ENCODE peak calls at places on chromosomes 7 and 10, in eight cellular contexts. U is suprapubic skin, L is heart left ventricle, Z is HepG2, X is transverse colon, I is A549, T is sigmoid colon, A is ovary. E is an unnamed sample.
A peak's percentile ranks its signal among the peaks of the same experiment; 100 is the strongest.

GRCh38 chr7:116863168-116863670 is 832 bp downstream of the CAPZA2 start:
- DNase-seq in I (peak; percentile 28), X (peak; percentile 23), L (no peak), Z (peak; percentile 19), T (no peak), A (peak; percentile 41), U (no peak), E (peak; percentile 43)

GRCh38 chr7:121945066-121945848 is 72.3 kb downstream of the PTPRZ1 start:
- DNase-seq in I (no peak), T (no peak), Z (no peak), U (no peak), X (no peak), L (no peak), A (no peak), E (no peak)

GRCh38 chr7:82110146-82110823 is 333.3 kb downstream of the CACNA2D1 start:
- DNase-seq in I (no peak), X (no peak), L (no peak), A (no peak), T (no peak), Z (no peak), U (no peak), E (no peak)

GRCh38 chr7:1695800-1696454 is 25.9 kb downstream of the ELFN1 start:
- DNase-seq in X (no peak), A (peak; percentile 5), Z (no peak), T (no peak), L (peak; percentile 4), U (no peak), I (no peak), E (no peak)

GRCh38 chr10:133357293-133358151 is at the start of gene FUOM:
- DNase-seq in U (no peak), X (peak; percentile 58), A (peak; percentile 73), L (peak; percentile 72), I (peak; percentile 67), Z (peak; percentile 79), T (no peak), E (peak; percentile 45)

GRCh38 chr10:33477291-33478088 is 143.0 kb upstream of the NRP1 start:
- DNase-seq in Z (no peak), X (no peak), T (no peak), U (no peak), A (no peak), I (no peak), L (no peak), E (no peak)

GRCh38 chr7:140029072-140029471 is 33.7 kb downstream of the PARP12 start:
- DNase-seq in A (no peak), U (no peak), I (no peak), T (no peak), L (no peak), X (no peak), Z (no peak), E (no peak)

GRCh38 chr7:70542750-70543376 is 589.1 kb upstream of the GALNT17 start:
- DNase-seq in L (no peak), Z (no peak), T (no peak), U (no peak), A (no peak), I (no peak), X (peak; percentile 11), E (no peak)

GRCh38 chr10:87712913-87713616 is 53.4 kb downstream of the PAPSS2 start:
- DNase-seq in Z (no peak), T (no peak), L (no peak), X (no peak), A (no peak), I (no peak), U (no peak), E (no peak)

GRCh38 chr10:128739937-128740336 is 613.7 kb upstream of the MKI67 start:
- DNase-seq in A (no peak), U (no peak), Z (no peak), T (no peak), I (no peak), X (no peak), L (no peak), E (no peak)

GRCh38 chr7:119664601-119665000 is 608.4 kb upstream of the KCND2 start:
- DNase-seq in Z (no peak), X (no peak), U (no peak), T (no peak), A (no peak), I (no peak), L (no peak), E (no peak)

GRCh38 chr10:80204801-80205477 is 398 bp downstream of the ANXA11 start:
- DNase-seq in U (peak; percentile 76), A (peak; percentile 60), Z (no peak), L (peak; percentile 44), I (no peak), T (peak; percentile 66), X (peak; percentile 47), E (no peak)

GRCh38 chr10:109941193-109941872 is 18.0 kb upstream of the XPNPEP1 start:
- DNase-seq in U (no peak), A (no peak), X (no peak), L (no peak), Z (no peak), T (no peak), I (no peak), E (no peak)

GRCh38 chr7:101121996-101122932 is 4.6 kb upstream of the SERPINE1 start:
- DNase-seq in U (peak; percentile 84), Z (peak; percentile 93), X (peak; percentile 65), A (peak; percentile 83), L (peak; percentile 92), I (peak; percentile 89), T (peak; percentile 91), E (peak; percentile 86)
- TF ChIP-seq POLR2A in U (no peak), Z (peak; percentile 87), X (peak; percentile 35), A (peak; percentile 62), L (no peak), I (peak; percentile 17), T (peak; percentile 19), E (peak; percentile 63)

DNA sequence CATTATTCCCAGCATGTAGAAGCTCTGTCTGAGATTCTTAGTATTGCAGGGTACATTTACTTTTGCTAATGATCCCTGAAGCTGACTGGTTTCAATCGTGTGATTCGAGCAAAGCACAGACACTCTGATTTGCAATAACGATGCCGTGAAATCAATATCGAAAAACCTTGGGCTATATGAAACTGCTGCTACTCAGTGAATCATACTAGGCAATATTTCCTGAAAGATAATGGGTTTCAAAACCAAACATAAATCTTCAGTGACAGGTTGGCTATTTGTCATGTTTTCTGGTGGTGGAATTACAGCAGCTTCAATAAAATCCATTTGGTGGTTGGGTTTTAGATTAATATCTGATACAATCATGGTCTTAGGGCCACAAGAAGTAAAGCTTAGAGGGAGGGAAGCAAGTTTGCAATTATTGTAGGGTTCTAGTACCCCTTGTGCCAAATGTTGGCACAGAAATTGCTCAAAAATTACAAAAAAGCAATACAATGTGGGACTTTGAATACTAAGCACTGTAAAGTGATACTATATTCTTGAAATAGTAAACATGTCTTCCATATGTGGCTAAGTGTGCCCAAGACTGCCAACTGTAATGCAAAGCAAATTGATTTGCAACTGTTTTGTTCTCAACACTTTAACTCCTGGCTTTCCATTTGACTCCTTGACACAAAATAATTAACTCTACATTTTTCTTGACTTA is 112.4 kb upstream of the JAZF1 start:
- DNase-seq in X (no peak), L (no peak), I (no peak), A (no peak), U (no peak), Z (no peak), T (no peak), E (no peak)
- H3K4me3 ChIP-seq in X (no peak overlapping the region), L (no peak overlapping the region), I (no peak overlapping the region), A (no peak overlapping the region), U (no peak overlapping the region), Z (no peak overlapping the region), T (no peak overlapping the region), E (no peak overlapping the region)

DNA sequence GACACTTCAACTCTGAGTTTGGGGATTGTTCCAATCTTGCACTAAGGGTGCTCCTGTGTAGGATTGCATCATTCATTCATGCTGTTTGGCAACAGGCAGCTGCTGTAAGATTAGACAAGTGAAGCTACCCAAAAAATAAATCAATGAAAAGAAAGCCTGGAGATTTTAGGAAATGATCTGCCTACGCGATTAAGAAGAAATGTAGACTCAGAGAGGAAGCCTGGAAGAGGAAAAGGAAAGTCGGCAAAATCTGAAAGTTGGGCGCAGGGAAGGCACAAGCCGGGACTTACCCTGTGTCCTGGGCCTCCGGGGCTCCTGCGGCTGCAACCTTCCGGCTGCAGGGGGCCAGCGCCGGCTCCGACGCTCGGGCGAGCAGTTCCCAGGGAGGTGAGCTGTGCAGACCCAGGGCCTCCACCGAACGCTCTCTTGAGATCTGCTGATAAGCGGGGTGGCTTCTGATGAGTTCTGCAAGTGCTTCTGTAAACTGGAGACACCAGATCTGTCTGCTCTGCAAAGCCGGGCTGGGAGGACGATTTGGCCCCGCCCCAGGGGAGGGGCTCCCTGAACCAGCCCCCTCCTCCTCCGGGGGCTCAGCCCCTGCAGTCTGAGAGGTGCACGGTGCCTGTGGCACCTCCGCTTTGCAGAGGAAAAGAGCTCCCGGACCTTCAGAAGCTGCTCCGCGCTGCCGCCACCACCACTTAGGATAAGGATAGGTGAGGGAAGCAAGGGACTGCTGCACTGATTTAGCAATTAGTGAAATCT is 17.4 kb downstream of the PSPH start:
- DNase-seq in I (peak; percentile 75), A (peak; percentile 55), U (no peak), T (peak; percentile 69), Z (peak; percentile 88), L (peak; percentile 56), X (peak; percentile 70), E (peak; percentile 74)
- TF ChIP-seq CTCF in I (peak; percentile 6), A (no peak), U (no peak), T (peak; percentile 31), Z (peak; percentile 34), L (peak; percentile 23), X (no peak), E (no peak)

GRCh38 chr10:44862917-44863316 is 48.2 kb upstream of the TMEM72 start:
- DNase-seq in T (no peak), X (no peak), U (no peak), L (no peak), A (no peak), I (no peak), Z (no peak), E (no peak)

GRCh38 chr10:44865289-44865671 is 45.9 kb upstream of the TMEM72 start:
- DNase-seq in U (peak; percentile 77), T (peak; percentile 78), A (no peak), X (no peak), I (peak; percentile 11), L (peak; percentile 36), Z (no peak), E (no peak)

GRCh38 chr10:44863344-44864041 is 47.6 kb upstream of the TMEM72 start:
- DNase-seq in Z (no peak), I (no peak), T (no peak), A (no peak), X (no peak), U (no peak), L (no peak), E (no peak)

GRCh38 chr10:44864042-44864436 is 47.1 kb upstream of the TMEM72 start:
- DNase-seq in X (peak; percentile 32), Z (no peak), L (peak; percentile 49), T (no peak), U (no peak), I (no peak), A (peak; percentile 57), E (peak; percentile 30)

DNA sequence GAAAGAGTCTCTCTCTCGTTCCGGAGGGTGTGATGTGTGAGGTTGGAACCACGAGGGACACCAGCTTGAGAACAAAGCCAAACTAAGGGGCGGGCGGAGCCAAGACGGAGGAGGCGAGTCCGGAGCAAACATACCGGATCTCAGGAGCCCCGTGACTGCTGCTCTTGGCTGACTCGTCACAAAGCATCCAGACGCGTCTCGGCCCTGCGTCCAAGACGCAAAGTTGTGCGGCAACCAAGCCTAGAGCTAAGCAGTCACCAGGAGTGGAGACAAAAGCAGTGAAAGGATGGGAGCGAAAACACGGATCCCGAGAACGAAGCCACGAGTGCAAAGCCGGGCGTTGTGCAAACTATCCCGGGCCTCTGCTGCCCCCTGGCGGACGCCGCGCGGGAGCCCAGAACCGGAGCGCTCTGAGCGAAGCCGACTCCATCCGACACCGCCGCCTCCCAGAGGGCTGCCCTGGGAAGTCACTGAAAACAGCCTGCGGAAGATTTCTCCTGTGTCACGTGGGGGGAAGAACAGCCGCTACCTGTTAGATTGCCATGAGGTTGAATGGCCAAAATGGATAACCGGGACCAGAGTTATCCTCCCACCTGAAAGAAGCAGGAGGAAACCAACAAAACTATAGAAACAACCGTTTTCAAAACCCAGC is 46.4 kb upstream of the TMEM72 start:
- DNase-seq in X (peak; percentile 93), L (peak; percentile 89), T (peak; percentile 94), Z (peak; percentile 57), A (peak; percentile 96), U (peak; percentile 94), I (peak; percentile 84), E (peak; percentile 95)
- TF ChIP-seq POLR2A in X (no peak), L (peak; percentile 11), T (no peak), Z (no peak), A (no peak), U (no peak), I (peak; percentile 8), E (no peak)

E was measured in adrenal gland.